ENCODE peak calls at places on chromosomes 2 and 18, in four cellular contexts. One of them, this sample, is unnamed. For H3K9me3, the result is how much of the 10 kb centered on the place peaks cover.

GRCh38 chr18:58309610-58310239 is 265.7 kb downstream of the NEDD4L start:
- DNase-seq in Peyer's patch: no peak
- DNase-seq in transverse colon: no peak
- DNase-seq in breast epithelium: no peak
- DNase-seq in this sample: no peak

GRCh38 chr2:156649596-156649995 is 213.4 kb downstream of the GPD2 start:
- DNase-seq in Peyer's patch: no peak
- DNase-seq in transverse colon: no peak
- DNase-seq in breast epithelium: no peak
- DNase-seq in this sample: no peak

GRCh38 chr2:42200534-42201227 is 31.5 kb downstream of the EML4 start:
- DNase-seq in Peyer's patch: no peak
- DNase-seq in transverse colon: no peak
- DNase-seq in breast epithelium: no peak
- DNase-seq in this sample: no peak

GRCh38 chr2:27729198-27729597 is 42.3 kb upstream of the MRPL33 start:
- DNase-seq in Peyer's patch: no peak
- DNase-seq in transverse colon: no peak
- DNase-seq in breast epithelium: no peak
- DNase-seq in this sample: no peak

GRCh38 chr2:176283268-176283667 is 14.0 kb downstream of the MTX2 start:
- DNase-seq in Peyer's patch: no peak
- DNase-seq in transverse colon: no peak
- DNase-seq in breast epithelium: no peak
- DNase-seq in this sample: no peak

GRCh38 chr2:240626531-240627300 is 1.4 kb downstream of the GPR35 start:
- DNase-seq in Peyer's patch: peak
- DNase-seq in transverse colon: peak
- DNase-seq in breast epithelium: peak
- DNase-seq in this sample: no peak

GRCh38 chr2:100285011-100285410 is 37.3 kb downstream of the LONRF2 start:
- DNase-seq in Peyer's patch: no peak
- DNase-seq in transverse colon: no peak
- DNase-seq in breast epithelium: no peak
- DNase-seq in this sample: no peak

GRCh38 chr2:222049946-222050345 is 248.9 kb downstream of the PAX3 start:
- DNase-seq in Peyer's patch: no peak
- DNase-seq in transverse colon: no peak
- DNase-seq in breast epithelium: no peak
- DNase-seq in this sample: no peak

GRCh38 chr2:188524519-188525113 is 232.9 kb downstream of the GULP1 start:
- DNase-seq in Peyer's patch: peak
- DNase-seq in transverse colon: peak
- DNase-seq in breast epithelium: no peak
- DNase-seq in this sample: no peak

GRCh38 chr2:23411752-23412431 is 26.9 kb downstream of the KLHL29 start:
- DNase-seq in Peyer's patch: peak
- DNase-seq in transverse colon: no peak
- DNase-seq in breast epithelium: no peak
- DNase-seq in this sample: no peak

GRCh38 chr18:33761363-33761762 is 183.3 kb downstream of the ASXL3 start:
- DNase-seq in Peyer's patch: peak
- DNase-seq in transverse colon: no peak
- DNase-seq in breast epithelium: no peak
- DNase-seq in this sample: no peak

GRCh38 chr18:33664528-33664927 is 86.5 kb downstream of the ASXL3 start:
- DNase-seq in Peyer's patch: no peak
- DNase-seq in transverse colon: no peak
- DNase-seq in breast epithelium: no peak
- DNase-seq in this sample: no peak

GRCh38 chr2:153811516-153811915 is 60.2 kb upstream of the GALNT13 start:
- DNase-seq in Peyer's patch: no peak
- DNase-seq in transverse colon: no peak
- DNase-seq in breast epithelium: no peak
- DNase-seq in this sample: no peak

GRCh38 chr2:144660518-144661316 is 140.8 kb upstream of the ZEB2 start:
- DNase-seq in Peyer's patch: no peak
- DNase-seq in transverse colon: no peak
- DNase-seq in breast epithelium: no peak
- DNase-seq in this sample: no peak

GRCh38 chr2:127080941-127081769 is 25.8 kb downstream of the BIN1 start:
- DNase-seq in Peyer's patch: peak
- DNase-seq in transverse colon: peak
- DNase-seq in breast epithelium: no peak
- DNase-seq in this sample: peak

GRCh38 chr2:207896525-207897295 is 127.0 kb upstream of the FZD5 start:
- DNase-seq in Peyer's patch: no peak
- DNase-seq in transverse colon: peak
- DNase-seq in breast epithelium: no peak
- DNase-seq in this sample: no peak

GRCh38 chr18:3910507-3910906 is 460.5 kb downstream of the TGIF1 start:
- DNase-seq in Peyer's patch: no peak
- DNase-seq in transverse colon: no peak
- DNase-seq in breast epithelium: no peak
- DNase-seq in this sample: no peak

GRCh38 chr2:48723125-48723524 is 32.4 kb downstream of the LHCGR start:
- DNase-seq in Peyer's patch: no peak
- DNase-seq in transverse colon: no peak
- DNase-seq in breast epithelium: no peak
- DNase-seq in this sample: no peak

GRCh38 chr2:28716265-28716865 is 35.3 kb upstream of the PPP1CB start:
- DNase-seq in Peyer's patch: peak
- DNase-seq in transverse colon: peak
- DNase-seq in breast epithelium: no peak
- DNase-seq in this sample: no peak

GRCh38 chr2:224085811-224086210 is 46.7 kb upstream of the SERPINE2 start:
- DNase-seq in Peyer's patch: no peak
- DNase-seq in transverse colon: no peak
- DNase-seq in breast epithelium: no peak
- DNase-seq in this sample: no peak

GRCh38 chr18:33812186-33812585 is 234.2 kb downstream of the ASXL3 start:
- DNase-seq in Peyer's patch: peak
- DNase-seq in transverse colon: peak
- DNase-seq in breast epithelium: no peak
- DNase-seq in this sample: no peak

GRCh38 chr2:149953627-149954026 is 366.1 kb upstream of the MMADHC start:
- DNase-seq in Peyer's patch: no peak
- DNase-seq in transverse colon: no peak
- DNase-seq in breast epithelium: no peak
- DNase-seq in this sample: no peak

GRCh38 chr18:13525381-13526029 is 200.9 kb downstream of the FAM210A start:
- DNase-seq in Peyer's patch: no peak
- DNase-seq in transverse colon: no peak
- DNase-seq in breast epithelium: no peak
- DNase-seq in this sample: no peak

GRCh38 chr18:78738076-78738690 is 241.4 kb upstream of the SALL3 start:
- DNase-seq in Peyer's patch: peak
- DNase-seq in transverse colon: no peak
- DNase-seq in breast epithelium: peak
- DNase-seq in this sample: no peak

GRCh38 chr18:48829443-48830149 is 121.2 kb downstream of the SMAD7 start:
- DNase-seq in Peyer's patch: peak
- DNase-seq in transverse colon: no peak
- DNase-seq in breast epithelium: peak
- DNase-seq in this sample: no peak

GRCh38 chr2:24164416-24164973 is 10.4 kb upstream of the FAM228A start:
- DNase-seq in Peyer's patch: peak
- DNase-seq in transverse colon: peak
- DNase-seq in breast epithelium: no peak
- DNase-seq in this sample: peak

GRCh38 chr2:241988146-241988545 is 118.6 kb downstream of the RTP5 start:
- DNase-seq in Peyer's patch: no peak
- DNase-seq in transverse colon: no peak
- DNase-seq in breast epithelium: no peak
- DNase-seq in this sample: no peak

GRCh38 chr2:235537587-235537986 is 43.7 kb downstream of the AGAP1 start:
- DNase-seq in Peyer's patch: no peak
- DNase-seq in transverse colon: no peak
- DNase-seq in breast epithelium: no peak
- DNase-seq in this sample: no peak

GRCh38 chr2:228841877-228842276 is 429.2 kb downstream of the PID1 start:
- DNase-seq in Peyer's patch: no peak
- DNase-seq in transverse colon: no peak
- DNase-seq in breast epithelium: no peak
- DNase-seq in this sample: no peak

GRCh38 chr18:28087173-28087563 is 89.8 kb downstream of the CDH2 start:
- DNase-seq in Peyer's patch: no peak
- DNase-seq in transverse colon: peak
- DNase-seq in breast epithelium: no peak
- DNase-seq in this sample: no peak

GRCh38 chr18:11004951-11005350 is 144.4 kb downstream of the PIEZO2 start:
- DNase-seq in Peyer's patch: no peak
- DNase-seq in transverse colon: no peak
- DNase-seq in breast epithelium: no peak
- DNase-seq in this sample: no peak

GRCh38 chr18:63025251-63025710 is 294.3 kb downstream of the BCL2 start:
- DNase-seq in Peyer's patch: no peak
- DNase-seq in transverse colon: peak
- DNase-seq in breast epithelium: peak
- DNase-seq in this sample: no peak

DNA sequence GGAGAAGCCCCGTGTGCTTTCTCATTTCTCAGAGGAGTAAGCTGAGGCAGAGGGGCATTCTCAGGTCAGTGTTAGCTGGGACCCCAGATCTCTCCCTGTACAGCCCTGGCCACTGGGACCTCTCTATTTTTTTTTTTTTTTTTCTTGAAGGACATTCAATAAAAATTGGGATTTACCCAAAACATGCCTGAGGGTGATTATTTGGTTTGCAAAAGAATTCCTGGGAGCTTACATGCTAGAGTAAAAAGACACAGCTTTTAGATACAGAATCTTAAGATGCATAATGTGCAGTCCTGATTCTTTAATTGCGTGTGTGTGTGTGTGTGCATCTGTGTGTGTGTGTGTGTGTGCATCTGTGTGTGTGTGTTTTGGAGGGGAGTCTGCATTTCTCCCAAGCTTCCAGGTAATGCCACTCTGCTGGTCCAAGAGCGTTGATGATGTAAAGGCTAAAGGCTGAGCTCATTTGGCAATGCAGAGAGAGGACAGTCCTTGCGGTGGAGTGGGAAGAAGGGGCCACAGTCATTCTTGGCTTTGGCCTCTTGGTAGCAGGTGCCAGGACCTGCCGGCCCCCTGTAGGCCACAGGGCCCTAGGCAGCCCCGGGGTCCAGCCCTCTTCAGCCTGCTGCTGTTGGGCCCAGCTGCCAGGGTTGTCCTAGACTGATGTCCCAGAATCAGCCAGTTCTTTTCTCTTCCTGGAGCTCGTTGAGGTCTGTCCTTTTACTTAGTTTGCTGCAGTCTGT is 74.1 kb upstream of the MCFD2 start:
- DNase-seq in Peyer's patch: no peak
- DNase-seq in transverse colon: no peak
- DNase-seq in breast epithelium: no peak
- DNase-seq in this sample: no peak
- TF ChIP-seq CTCF in Peyer's patch: no peak
- TF ChIP-seq CTCF in transverse colon: no peak
- TF ChIP-seq CTCF in breast epithelium: no peak
- TF ChIP-seq CTCF in this sample: no peak

DNA sequence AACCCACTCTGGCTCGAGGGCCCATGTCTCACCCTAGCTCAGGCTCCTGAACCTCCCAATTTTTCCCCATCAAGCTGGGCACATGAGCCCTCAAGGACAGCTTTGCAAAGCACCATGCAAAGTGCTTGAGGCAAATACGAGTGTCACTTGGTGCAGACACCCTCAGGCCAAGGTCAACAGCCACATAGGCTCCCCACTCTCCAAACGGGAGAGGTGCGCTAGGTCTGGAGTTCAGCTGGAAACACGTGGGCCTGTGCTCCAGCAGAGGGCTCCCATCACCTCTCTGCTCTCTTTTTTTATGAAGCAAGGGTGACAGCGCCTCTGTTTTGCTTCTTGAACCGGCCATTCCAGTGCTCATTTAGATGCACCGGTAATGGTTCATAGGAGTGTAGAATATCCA is 11.9 kb upstream of the ARHGAP25 start:
- DNase-seq in Peyer's patch: no peak
- DNase-seq in transverse colon: no peak
- DNase-seq in breast epithelium: no peak
- DNase-seq in this sample: no peak
- H3K27ac ChIP-seq in Peyer's patch: no peak
- H3K27ac ChIP-seq in transverse colon: no peak
- H3K27ac ChIP-seq in breast epithelium: no peak
- H3K27ac ChIP-seq in this sample: no peak

DNA sequence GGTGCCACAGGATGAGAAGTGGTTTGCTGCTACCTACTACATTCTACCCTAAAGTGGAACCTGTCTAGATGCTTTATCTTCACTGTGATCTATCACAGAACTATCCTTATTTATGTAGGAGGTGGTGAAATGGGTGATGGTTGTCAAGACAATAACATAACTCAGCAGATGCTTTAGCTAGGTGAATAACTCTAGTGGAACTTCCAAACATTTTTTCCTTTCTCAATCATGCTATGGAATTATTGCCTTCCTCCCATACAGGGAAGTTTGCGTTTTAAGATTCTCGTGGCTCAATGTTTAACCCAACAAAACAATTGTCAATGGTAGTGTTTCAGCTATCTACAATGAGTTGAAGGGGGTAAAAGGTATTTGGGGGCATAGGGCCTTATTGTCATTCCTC is 82.6 kb upstream of the GLI2 start:
- DNase-seq in Peyer's patch: no peak
- DNase-seq in transverse colon: no peak
- DNase-seq in breast epithelium: no peak
- DNase-seq in this sample: no peak
- H3K9me3 ChIP-seq in Peyer's patch: under half
- H3K9me3 ChIP-seq in transverse colon: under half
- H3K9me3 ChIP-seq in breast epithelium: under half
- H3K9me3 ChIP-seq in this sample: under half

GRCh38 chr18:66616523-66616983 is 12.7 kb upstream of the CDH19 start:
- DNase-seq in Peyer's patch: no peak
- DNase-seq in transverse colon: no peak
- DNase-seq in breast epithelium: no peak
- DNase-seq in this sample: no peak
- TF ChIP-seq CTCF in Peyer's patch: no peak
- TF ChIP-seq CTCF in transverse colon: no peak
- TF ChIP-seq CTCF in breast epithelium: no peak
- TF ChIP-seq CTCF in this sample: no peak

GRCh38 chr2:238916875-238917590 is 69.1 kb downstream of the TWIST2 start:
- DNase-seq in Peyer's patch: peak
- DNase-seq in transverse colon: no peak
- DNase-seq in breast epithelium: peak
- DNase-seq in this sample: no peak
- H3K27ac ChIP-seq in Peyer's patch: no peak
- H3K27ac ChIP-seq in transverse colon: no peak
- H3K27ac ChIP-seq in breast epithelium: no peak
- H3K27ac ChIP-seq in this sample: no peak

DNA sequence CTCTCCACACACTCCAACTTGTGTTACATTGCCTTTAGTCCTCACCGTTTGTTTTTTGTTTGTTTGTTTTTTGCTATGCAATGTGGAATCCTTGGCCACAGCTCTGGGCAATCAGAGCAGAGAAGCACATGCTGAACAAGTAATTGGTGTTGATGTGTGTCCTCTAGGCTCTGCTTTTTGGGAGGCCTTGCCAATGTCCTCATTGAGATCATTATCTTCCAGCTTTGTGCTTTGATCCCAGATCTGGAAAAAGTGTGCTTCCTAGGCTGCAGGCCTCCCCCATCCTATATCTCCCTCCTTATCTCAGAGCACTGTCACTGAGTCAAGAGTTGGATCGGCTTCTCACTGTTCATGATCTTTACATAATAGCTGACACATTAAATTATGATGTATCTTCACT is 25.9 kb downstream of the OSR1 start:
- DNase-seq in Peyer's patch: no peak
- DNase-seq in transverse colon: no peak
- DNase-seq in breast epithelium: no peak
- DNase-seq in this sample: no peak
- H3K9me3 ChIP-seq in Peyer's patch: under half
- H3K9me3 ChIP-seq in transverse colon: under half
- H3K9me3 ChIP-seq in breast epithelium: under half
- H3K9me3 ChIP-seq in this sample: under half